ENCODE peak calls at places on chromosomes 7 and 10, in eight cellular contexts. P, F, N, R, A, D, V and Z are unnamed samples.

GRCh38 chr7:18558503-18558902 is 63.0 kb downstream of the HDAC9 start:
- DNase-seq in R (no peak), A (peak; percentile 23), F (no peak), D (no peak), V (no peak), P (no peak), N (no peak), Z (no peak)

GRCh38 chr10:3048114-3049019 is 19.0 kb upstream of the PFKP start:
- DNase-seq in R (no peak), A (peak; percentile 46), F (peak; percentile 42), N (no peak), V (no peak), D (peak; percentile 61), P (no peak), Z (no peak)

GRCh38 chr10:83346216-83346910 is 792.9 kb upstream of the GHITM start:
- DNase-seq in P (no peak), V (no peak), R (no peak), F (no peak), A (no peak), N (no peak), D (no peak), Z (no peak)

GRCh38 chr7:69130421-69130820 is 467.9 kb upstream of the AUTS2 start:
- DNase-seq in P (no peak), V (no peak), R (no peak), N (no peak), F (no peak), D (no peak), A (no peak), Z (no peak)

GRCh38 chr10:88693392-88694020 is 12.5 kb upstream of the LIPK start:
- DNase-seq in A (peak; percentile 43), F (no peak), P (no peak), R (no peak), V (no peak), D (no peak), N (peak; percentile 5), Z (no peak)

GRCh38 chr7:47973739-47974138 is 5.7 kb downstream of the HUS1 start:
- DNase-seq in D (no peak), V (no peak), R (no peak), N (no peak), F (no peak), A (no peak), P (no peak), Z (no peak)

GRCh38 chr7:152887191-152887590 is 127.6 kb downstream of the ACTR3B start:
- DNase-seq in D (no peak), V (no peak), F (no peak), R (no peak), N (no peak), A (no peak), P (no peak), Z (no peak)

GRCh38 chr7:43454936-43455518 is 127.9 kb upstream of the STK17A start:
- DNase-seq in A (peak; percentile 52), N (peak; percentile 24), D (peak; percentile 45), F (no peak), V (no peak), R (no peak), P (no peak), Z (peak; percentile 17)

GRCh38 chr7:25405736-25406135 is 177.4 kb upstream of the NPVF start:
- DNase-seq in V (no peak), D (no peak), A (no peak), F (no peak), N (no peak), P (no peak), R (no peak), Z (no peak)

GRCh38 chr10:4733150-4733842 is 92.7 kb upstream of the AKR1E2 start:
- DNase-seq in D (no peak), P (no peak), R (no peak), F (no peak), N (no peak), V (no peak), A (no peak), Z (no peak)

GRCh38 chr7:117674617-117675016 is 194.8 kb downstream of the CFTR start:
- DNase-seq in P (no peak), D (no peak), F (no peak), A (no peak), V (no peak), R (no peak), N (no peak), Z (no peak)

GRCh38 chr7:64887756-64888508 is 15.1 kb upstream of the ZNF273 start:
- DNase-seq in R (peak; percentile 34), P (no peak), D (no peak), V (peak; percentile 43), A (no peak), N (peak; percentile 16), F (peak; percentile 42), Z (peak; percentile 88)

GRCh38 chr7:151773795-151774194 is 103.1 kb downstream of the PRKAG2 start:
- DNase-seq in N (no peak), P (no peak), F (no peak), V (no peak), D (no peak), A (no peak), R (no peak), Z (no peak)

GRCh38 chr7:2934211-2934731 is 90.2 kb upstream of the GNA12 start:
- DNase-seq in F (no peak), A (peak; percentile 68), N (no peak), R (no peak), P (no peak), V (peak; percentile 28), D (no peak), Z (no peak)

GRCh38 chr7:30968747-30969603 is 5.2 kb downstream of the GHRHR start:
- DNase-seq in R (no peak), D (no peak), P (no peak), A (no peak), F (no peak), V (no peak), N (no peak), Z (no peak)

GRCh38 chr10:84054743-84055142 is 84.6 kb upstream of the GHITM start:
- DNase-seq in N (no peak), D (no peak), F (no peak), V (no peak), P (no peak), A (no peak), R (no peak), Z (no peak)

GRCh38 chr7:137893143-137893742 is 46.5 kb upstream of the DGKI start:
- DNase-seq in A (no peak), R (no peak), N (no peak), P (no peak), D (no peak), F (no peak), V (no peak), Z (no peak)

GRCh38 chr7:138014686-138015085 is 12.8 kb upstream of the CREB3L2 start:
- DNase-seq in A (no peak), V (no peak), P (no peak), R (no peak), N (no peak), D (no peak), F (no peak), Z (no peak)

GRCh38 chr10:13347235-13348156 is 597 bp downstream of the SEPHS1 start:
- DNase-seq in V (peak; percentile 71), A (peak; percentile 73), N (peak; percentile 80), P (peak; percentile 54), R (peak; percentile 69), D (peak; percentile 80), F (peak; percentile 82), Z (peak; percentile 88)

GRCh38 chr10:12512292-12513002 is 163.1 kb downstream of the CAMK1D start:
- DNase-seq in A (no peak), F (no peak), V (no peak), D (no peak), P (no peak), N (no peak), R (no peak), Z (no peak)

GRCh38 chr10:46224414-46224682 is 62.4 kb upstream of the ANTXRL start:
- DNase-seq in F (no peak), V (no peak), P (no peak), D (no peak), N (no peak), R (no peak), A (no peak), Z (no peak)

GRCh38 chr7:12653127-12653917 is 34.1 kb upstream of the ARL4A start:
- DNase-seq in D (no peak), P (no peak), N (no peak), F (no peak), R (no peak), V (no peak), A (peak; percentile 59), Z (peak; percentile 18)

GRCh38 chr7:516606-517456 is 2.8 kb downstream of the PDGFA start:
- DNase-seq in V (no peak), N (peak; percentile 90), A (peak; percentile 84), P (no peak), F (peak; percentile 56), D (peak; percentile 51), R (no peak), Z (no peak)

GRCh38 chr7:27872281-27873005 is 132.5 kb downstream of the TAX1BP1 start:
- DNase-seq in R (no peak), D (no peak), V (no peak), A (no peak), P (no peak), N (no peak), F (no peak), Z (no peak)

GRCh38 chr10:119688033-119688508 is 36.9 kb downstream of the BAG3 start:
- DNase-seq in D (no peak), V (no peak), F (no peak), A (no peak), N (no peak), P (no peak), R (no peak), Z (peak; percentile 17)

GRCh38 chr7:12771378-12771877 is 84.0 kb downstream of the ARL4A start:
- DNase-seq in R (no peak), V (no peak), P (no peak), D (peak; percentile 15), F (no peak), N (peak; percentile 74), A (no peak), Z (no peak)

GRCh38 chr10:72096115-72097000 is 8.0 kb upstream of the SPOCK2 start:
- DNase-seq in P (no peak), N (peak; percentile 40), D (peak; percentile 34), R (no peak), F (no peak), V (no peak), A (no peak), Z (no peak)

GRCh38 chr7:16984346-16984745 is 102.6 kb upstream of the AGR3 start:
- DNase-seq in N (no peak), A (peak; percentile 36), P (no peak), R (no peak), V (no peak), F (no peak), D (no peak), Z (no peak)

GRCh38 chr10:45532501-45532900 is 140.1 kb downstream of the ZFAND4 start:
- DNase-seq in F (no peak), A (peak; percentile 10), D (no peak), V (no peak), R (no peak), N (no peak), P (no peak), Z (peak; percentile 11)